ENCODE peak calls at places on chromosome 16, in four cellular contexts. One of them, this sample, is unnamed.

GRCh38 chr16:82758904-82759303 is 132.1 kb downstream of the CDH13 start:
- DNase-seq in transverse colon: no peak
- DNase-seq in breast epithelium: no peak
- DNase-seq in spleen: no peak
- DNase-seq in this sample: no peak

GRCh38 chr16:87276926-87277325 is 40.3 kb downstream of the C16orf95 start:
- DNase-seq in transverse colon: no peak
- DNase-seq in breast epithelium: no peak
- DNase-seq in spleen: no peak
- DNase-seq in this sample: no peak

GRCh38 chr16:71723537-71724319 is 773 bp downstream of the PHLPP2 start:
- DNase-seq in transverse colon: peak; percentile 85
- DNase-seq in breast epithelium: peak; percentile 62
- DNase-seq in spleen: peak; percentile 94
- DNase-seq in this sample: peak; percentile 50

GRCh38 chr16:35523991-35524390 is 2064.6 kb downstream of the TP53TG3F start:
- DNase-seq in transverse colon: no peak
- DNase-seq in breast epithelium: no peak
- DNase-seq in spleen: no peak
- DNase-seq in this sample: no peak

GRCh38 chr16:21610006-21610544 is 10.7 kb downstream of the METTL9 start:
- DNase-seq in transverse colon: no peak
- DNase-seq in breast epithelium: no peak
- DNase-seq in spleen: no peak
- DNase-seq in this sample: no peak

GRCh38 chr16:7509919-7510705 is 177.5 kb downstream of the RBFOX1 start:
- DNase-seq in transverse colon: no peak
- DNase-seq in breast epithelium: no peak
- DNase-seq in spleen: no peak
- DNase-seq in this sample: no peak

GRCh38 chr16:20774703-20775362 is 11.0 kb downstream of the ACSM3 start:
- DNase-seq in transverse colon: peak; percentile 68
- DNase-seq in breast epithelium: peak; percentile 63
- DNase-seq in spleen: peak; percentile 76
- DNase-seq in this sample: peak; percentile 39

GRCh38 chr16:10644092-10644491 is 50.6 kb downstream of the TEKT5 start:
- DNase-seq in transverse colon: no peak
- DNase-seq in breast epithelium: no peak
- DNase-seq in spleen: no peak
- DNase-seq in this sample: no peak

GRCh38 chr16:78705694-78706093 is 606.2 kb downstream of the WWOX start:
- DNase-seq in transverse colon: no peak
- DNase-seq in breast epithelium: no peak
- DNase-seq in spleen: no peak
- DNase-seq in this sample: peak; percentile 1

GRCh38 chr16:70476272-70477020 is 22.1 kb downstream of the FCSK start:
- DNase-seq in transverse colon: no peak
- DNase-seq in breast epithelium: no peak
- DNase-seq in spleen: no peak
- DNase-seq in this sample: no peak

GRCh38 chr16:57471209-57471608 is 8.7 kb downstream of the POLR2C start:
- DNase-seq in transverse colon: no peak
- DNase-seq in breast epithelium: no peak
- DNase-seq in spleen: no peak
- DNase-seq in this sample: no peak

GRCh38 chr16:57473906-57474305 is 11.4 kb downstream of the POLR2C start:
- DNase-seq in transverse colon: no peak
- DNase-seq in breast epithelium: no peak
- DNase-seq in spleen: peak; percentile 64
- DNase-seq in this sample: no peak

GRCh38 chr16:57471852-57472664 is 9.6 kb downstream of the POLR2C start:
- DNase-seq in transverse colon: peak; percentile 69
- DNase-seq in breast epithelium: peak; percentile 34
- DNase-seq in spleen: peak; percentile 72
- DNase-seq in this sample: no peak

GRCh38 chr16:57473176-57473840 is 10.8 kb downstream of the POLR2C start:
- DNase-seq in transverse colon: no peak
- DNase-seq in breast epithelium: peak; percentile 41
- DNase-seq in spleen: peak; percentile 68
- DNase-seq in this sample: no peak

GRCh38 chr16:57472665-57473060 is 10.2 kb downstream of the POLR2C start:
- DNase-seq in transverse colon: no peak
- DNase-seq in breast epithelium: peak; percentile 10
- DNase-seq in spleen: peak; percentile 62
- DNase-seq in this sample: no peak
- TF ChIP-seq POLR2AphosphoS5 in transverse colon: no peak
- TF ChIP-seq POLR2AphosphoS5 in breast epithelium: no peak
- TF ChIP-seq POLR2AphosphoS5 in spleen: peak; percentile 32
- TF ChIP-seq POLR2AphosphoS5 in this sample: no peak

DNA sequence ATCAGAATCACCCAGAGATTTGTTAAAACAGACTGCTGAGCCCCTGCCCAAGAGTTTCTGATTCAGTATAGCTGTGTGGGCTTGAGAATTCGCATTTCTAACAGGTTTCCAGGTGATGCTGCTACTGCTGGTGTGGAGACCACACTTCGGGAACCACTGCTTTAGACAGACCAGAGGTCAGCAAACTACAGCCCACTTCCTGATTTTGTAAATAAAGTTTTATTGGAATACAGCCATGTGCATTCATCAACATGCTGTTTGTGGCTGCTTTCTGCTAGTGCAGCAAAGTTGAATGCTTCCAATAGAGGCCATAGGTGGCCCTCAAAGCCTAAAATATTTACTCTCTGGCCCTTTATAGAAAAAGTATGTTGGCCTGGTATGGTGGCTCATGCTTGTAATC is 32.6 kb upstream of the CLEC19A start:
- DNase-seq in transverse colon: no peak
- DNase-seq in breast epithelium: no peak
- DNase-seq in spleen: no peak
- DNase-seq in this sample: no peak
- TF ChIP-seq POLR2AphosphoS5 in transverse colon: no peak
- TF ChIP-seq POLR2AphosphoS5 in breast epithelium: no peak
- TF ChIP-seq POLR2AphosphoS5 in spleen: no peak
- TF ChIP-seq POLR2AphosphoS5 in this sample: no peak

DNA sequence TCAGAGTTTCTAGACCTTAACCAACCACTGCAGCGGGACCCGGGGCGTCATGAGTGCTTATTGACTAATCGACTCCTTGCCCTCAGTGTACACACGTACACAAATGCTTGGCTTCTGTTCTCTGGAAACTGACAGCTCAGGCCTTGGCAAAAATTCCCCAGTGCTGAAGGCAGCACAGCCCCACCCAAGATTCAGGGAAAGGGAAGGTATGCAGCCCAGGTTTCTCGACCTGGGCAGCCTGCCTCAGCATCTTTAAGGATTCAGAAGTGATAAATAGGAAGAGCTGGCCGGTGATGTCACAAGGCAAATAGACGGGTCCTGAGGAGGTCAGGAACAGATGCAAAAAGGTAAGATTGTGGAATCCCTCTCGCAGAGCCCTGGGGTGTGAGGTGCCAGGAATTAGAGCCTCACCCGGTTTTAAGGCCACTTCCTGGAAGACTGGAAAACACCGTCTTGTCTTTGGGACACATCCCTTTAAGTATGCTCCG is 9.0 kb upstream of the CDH3 start:
- DNase-seq in transverse colon: no peak
- DNase-seq in breast epithelium: no peak
- DNase-seq in spleen: no peak
- DNase-seq in this sample: no peak
- TF ChIP-seq POLR2AphosphoS5 in transverse colon: no peak
- TF ChIP-seq POLR2AphosphoS5 in breast epithelium: no peak
- TF ChIP-seq POLR2AphosphoS5 in spleen: peak; percentile 50
- TF ChIP-seq POLR2AphosphoS5 in this sample: no peak

DNA sequence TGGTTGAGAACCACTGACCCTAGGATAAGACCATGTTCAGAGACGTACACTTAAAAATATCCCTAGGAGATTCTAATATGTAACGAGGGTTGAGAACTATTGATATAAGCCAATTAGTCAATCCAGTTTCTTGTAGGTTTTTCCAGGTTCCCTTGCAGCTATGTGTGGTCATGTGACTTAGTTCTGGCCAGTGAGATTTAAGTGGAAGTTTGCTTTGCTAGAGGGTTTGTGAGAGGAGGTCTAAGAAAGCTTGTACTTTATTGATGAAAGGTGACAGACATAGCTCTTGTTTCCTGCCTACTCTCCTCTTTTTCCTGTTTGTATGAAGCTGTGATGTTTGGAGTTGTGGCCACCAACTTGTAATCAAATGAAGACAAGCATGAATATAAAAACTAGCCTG is 110.1 kb upstream of the SIAH1 start:
- DNase-seq in transverse colon: no peak
- DNase-seq in breast epithelium: no peak
- DNase-seq in spleen: no peak
- DNase-seq in this sample: no peak
- TF ChIP-seq POLR2AphosphoS5 in transverse colon: no peak
- TF ChIP-seq POLR2AphosphoS5 in breast epithelium: no peak
- TF ChIP-seq POLR2AphosphoS5 in spleen: no peak
- TF ChIP-seq POLR2AphosphoS5 in this sample: no peak

GRCh38 chr16:83956336-83957289 is 3.6 kb downstream of the OSGIN1 start:
- DNase-seq in transverse colon: peak; percentile 85
- DNase-seq in breast epithelium: peak; percentile 80
- DNase-seq in spleen: peak; percentile 93
- DNase-seq in this sample: peak; percentile 61
- TF ChIP-seq POLR2AphosphoS5 in transverse colon: no peak
- TF ChIP-seq POLR2AphosphoS5 in breast epithelium: no peak
- TF ChIP-seq POLR2AphosphoS5 in spleen: no peak
- TF ChIP-seq POLR2AphosphoS5 in this sample: no peak

GRCh38 chr16:54936979-54937672 is 6.5 kb downstream of the IRX5 start:
- DNase-seq in transverse colon: no peak
- DNase-seq in breast epithelium: peak; percentile 83
- DNase-seq in spleen: no peak
- DNase-seq in this sample: peak; percentile 53
- TF ChIP-seq POLR2AphosphoS5 in transverse colon: no peak
- TF ChIP-seq POLR2AphosphoS5 in breast epithelium: peak; percentile 38
- TF ChIP-seq POLR2AphosphoS5 in spleen: no peak
- TF ChIP-seq POLR2AphosphoS5 in this sample: no peak

GRCh38 chr16:28531777-28532744 is 6.7 kb downstream of the NUPR1 start:
- DNase-seq in transverse colon: peak; percentile 86
- DNase-seq in breast epithelium: peak; percentile 69
- DNase-seq in spleen: no peak
- DNase-seq in this sample: no peak
- TF ChIP-seq POLR2AphosphoS5 in transverse colon: peak; percentile 75
- TF ChIP-seq POLR2AphosphoS5 in breast epithelium: peak; percentile 79
- TF ChIP-seq POLR2AphosphoS5 in spleen: peak; percentile 56
- TF ChIP-seq POLR2AphosphoS5 in this sample: no peak

DNA sequence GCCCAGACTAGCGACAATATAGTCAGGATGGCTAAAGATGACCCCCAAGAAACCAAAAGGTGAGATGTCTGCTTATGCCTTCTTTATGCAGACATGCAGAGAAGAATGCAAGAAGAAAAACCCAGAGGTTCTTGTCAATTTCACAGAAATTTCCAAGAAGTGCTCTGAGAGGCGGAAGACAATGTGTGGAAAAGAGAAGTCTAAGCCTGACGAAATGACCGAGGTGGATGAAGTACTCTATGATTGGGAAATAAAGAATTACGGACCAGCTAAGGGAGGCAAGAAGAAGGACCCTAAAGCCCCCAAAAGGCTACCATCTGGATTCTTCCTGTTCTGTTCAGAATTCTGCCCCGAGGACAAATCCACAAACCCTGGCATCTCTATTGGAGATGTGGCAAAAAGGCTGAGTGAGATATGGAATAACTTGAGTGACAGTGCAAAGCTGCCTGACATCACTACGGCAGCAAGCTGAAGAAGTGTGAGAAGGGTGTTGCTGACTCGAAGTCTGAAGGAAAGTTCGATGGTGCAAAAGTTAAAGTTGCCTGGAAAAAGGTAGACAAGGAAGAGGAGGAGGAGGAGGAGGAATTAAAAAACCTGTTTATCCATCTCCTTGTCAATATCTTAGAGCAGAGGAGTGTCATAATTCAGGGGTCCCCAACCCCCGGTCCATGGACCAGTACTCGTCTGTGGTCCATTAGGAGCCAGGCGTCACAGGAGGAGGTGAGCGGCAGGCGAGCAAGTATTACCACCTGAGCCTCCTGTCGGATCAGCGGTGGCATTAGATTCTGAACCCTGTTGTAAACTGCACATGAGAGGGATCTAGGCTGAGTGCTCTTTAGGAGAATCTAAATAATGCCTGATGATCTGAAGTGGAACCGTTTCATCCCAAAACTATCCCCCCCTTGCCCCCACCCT is 25.1 kb upstream of the ADGRG1 start:
- DNase-seq in transverse colon: no peak
- DNase-seq in breast epithelium: no peak
- DNase-seq in spleen: no peak
- DNase-seq in this sample: peak; percentile 56
- TF ChIP-seq POLR2AphosphoS5 in transverse colon: no peak
- TF ChIP-seq POLR2AphosphoS5 in breast epithelium: no peak
- TF ChIP-seq POLR2AphosphoS5 in spleen: no peak
- TF ChIP-seq POLR2AphosphoS5 in this sample: no peak